ENCODE peak calls at places on chromosome 14, in five cellular contexts. D is GM12878, C is HepG2, Q is K562, T is H1. U is an unnamed sample.

GRCh38 chr14:105894978-105895881 is 368.8 kb downstream of the TMEM121 start:
- DNase-seq in D (no peak), Q (peak; percentile 1), T (no peak), C (no peak), U (no peak)

GRCh38 chr14:101716956-101717662 is 44.4 kb upstream of the PPP2R5C start:
- DNase-seq in Q (no peak), C (no peak), T (no peak), D (no peak), U (no peak)

GRCh38 chr14:28695109-28695508 is 71.5 kb upstream of the FOXG1 start:
- DNase-seq in C (no peak), D (no peak), T (no peak), Q (no peak), U (no peak)

GRCh38 chr14:59582161-59582560 is 5.5 kb upstream of the CCDC175 start:
- DNase-seq in T (no peak), C (no peak), Q (no peak), D (no peak), U (no peak)

GRCh38 chr14:70882771-70883492 is 24.3 kb upstream of the PCNX1 start:
- DNase-seq in C (no peak), Q (no peak), T (no peak), D (peak; percentile 54), U (no peak)

GRCh38 chr14:105173901-105174894 is 5.6 kb upstream of the JAG2 start:
- DNase-seq in C (no peak), D (no peak), T (no peak), Q (no peak), U (no peak)

GRCh38 chr14:81517798-81518398 is 15.8 kb downstream of the SEL1L start:
- DNase-seq in Q (no peak), C (peak; percentile 66), D (no peak), T (no peak), U (no peak)

GRCh38 chr14:75653563-75653962 is 7.1 kb downstream of the ERG28 start:
- DNase-seq in C (no peak), D (no peak), Q (no peak), T (no peak), U (no peak)

GRCh38 chr14:21109377-21110260 is 8.8 kb downstream of the TMEM253 start:
- DNase-seq in C (peak; percentile 79), T (no peak), D (peak; percentile 57), Q (no peak), U (no peak)

GRCh38 chr14:44988694-44989093 is 26.7 kb downstream of the TOGARAM1 start:
- DNase-seq in T (no peak), Q (no peak), D (no peak), C (no peak), U (no peak)

GRCh38 chr14:67436006-67436866 is 24.3 kb upstream of the PLEK2 start:
- DNase-seq in C (peak; percentile 16), T (no peak), Q (peak; percentile 27), D (no peak), U (no peak)

GRCh38 chr14:76955575-76956252 is 72.8 kb downstream of the IRF2BPL start:
- DNase-seq in C (peak; percentile 59), D (peak; percentile 66), Q (no peak), T (no peak), U (no peak)

GRCh38 chr14:34461334-34462131 is 507 bp downstream of the SPTSSA start:
- DNase-seq in C (peak; percentile 89), D (no peak), T (no peak), Q (peak; percentile 59), U (peak; percentile 13)

GRCh38 chr14:102206901-102207300 is 67.2 kb downstream of the WDR20 start:
- DNase-seq in D (no peak), Q (no peak), T (no peak), C (no peak), U (no peak)

GRCh38 chr14:53047302-53047701 is 96.5 kb upstream of the FERMT2 start:
- DNase-seq in D (no peak), T (no peak), C (no peak), Q (no peak), U (no peak)

GRCh38 chr14:94380225-94381148 is 7.9 kb downstream of the SERPINA1 start:
- DNase-seq in Q (no peak), D (no peak), T (no peak), C (no peak), U (no peak)

GRCh38 chr14:93234798-93235197 is 27.7 kb downstream of the UBR7 start:
- DNase-seq in T (no peak), Q (no peak), D (no peak), C (no peak), U (no peak)

GRCh38 chr14:79661762-79662161 is 549.5 kb downstream of the DIO2 start:
- DNase-seq in T (no peak), D (no peak), C (no peak), Q (no peak), U (no peak)
- TF ChIP-seq SRF in T (no peak), D (no peak), C (no peak), Q (no peak), U (no peak)

DNA sequence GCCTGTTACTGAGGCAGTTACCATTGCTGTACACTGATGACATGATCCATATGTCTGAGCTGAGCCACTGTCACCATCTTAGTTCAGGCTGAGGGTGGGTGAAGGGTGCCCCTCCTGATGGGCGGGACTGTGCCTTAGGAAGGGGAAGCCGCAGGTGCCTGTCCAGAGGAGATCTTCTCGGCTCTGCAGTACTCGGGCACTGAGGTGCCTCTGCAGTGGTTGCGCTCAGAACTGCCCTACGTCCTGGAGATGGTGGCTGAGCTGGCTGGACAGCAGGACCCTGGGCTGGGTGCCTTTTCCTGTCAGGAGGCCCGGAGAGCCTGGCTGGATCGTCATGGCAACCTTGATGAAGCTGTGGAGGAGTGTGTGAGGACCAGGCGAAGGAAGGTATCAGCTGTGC is 3.7 kb downstream of the RNF31 start:
- DNase-seq in Q (no peak), D (no peak), T (no peak), C (no peak), U (no peak)
- TF ChIP-seq JUND in Q (no peak), D (no peak), T (no peak), C (no peak), U (no peak)

GRCh38 chr14:68584786-68585185 is 208.1 kb downstream of the ZFP36L1 start:
- DNase-seq in D (no peak), C (no peak), Q (no peak), T (no peak), U (no peak)
- H2AFZ ChIP-seq in D (no peak overlapping the region), C (no peak overlapping the region), Q (no peak overlapping the region), T (no peak overlapping the region), U (no peak overlapping the region)

GRCh38 chr14:22180045-22180444 is 409.0 kb downstream of the DAD1 start:
- DNase-seq in C (no peak), D (no peak), Q (no peak), T (no peak), U (no peak)

GRCh38 chr14:22178330-22178981 is 410.6 kb downstream of the DAD1 start:
- DNase-seq in D (no peak), C (no peak), T (no peak), Q (no peak), U (no peak)

GRCh38 chr14:22177870-22178269 is 411.2 kb downstream of the DAD1 start:
- DNase-seq in T (no peak), C (no peak), Q (no peak), D (no peak), U (no peak)

GRCh38 chr14:22176930-22177329 is 412.1 kb downstream of the DAD1 start:
- DNase-seq in T (no peak), C (no peak), D (no peak), Q (no peak), U (no peak)

GRCh38 chr14:22179190-22179589 is 409.8 kb downstream of the DAD1 start:
- DNase-seq in C (no peak), Q (no peak), D (no peak), T (no peak), U (no peak)
- TF ChIP-seq SRF in C (no peak), Q (no peak), D (no peak), T (no peak), U (no peak)

GRCh38 chr14:32203928-32204357 is 874 bp upstream of the RNU6-8 start:
- DNase-seq in Q (no peak), D (no peak), C (peak; percentile 31), T (no peak), U (no peak)
- TF ChIP-seq JUND in Q (no peak), D (no peak), C (no peak), T (no peak), U (no peak)

GRCh38 chr14:78170203-78170602 is at the start of gene NRXN3:
- DNase-seq in D (no peak), Q (no peak), T (peak; percentile 56), C (no peak), U (no peak)
- H2AFZ ChIP-seq in D (no peak within 1 kb of the TSS), Q (no peak within 1 kb of the TSS), T (peak within 1 kb of the TSS; percentile 83), C (no peak within 1 kb of the TSS), U (no peak within 1 kb of the TSS)

DNA sequence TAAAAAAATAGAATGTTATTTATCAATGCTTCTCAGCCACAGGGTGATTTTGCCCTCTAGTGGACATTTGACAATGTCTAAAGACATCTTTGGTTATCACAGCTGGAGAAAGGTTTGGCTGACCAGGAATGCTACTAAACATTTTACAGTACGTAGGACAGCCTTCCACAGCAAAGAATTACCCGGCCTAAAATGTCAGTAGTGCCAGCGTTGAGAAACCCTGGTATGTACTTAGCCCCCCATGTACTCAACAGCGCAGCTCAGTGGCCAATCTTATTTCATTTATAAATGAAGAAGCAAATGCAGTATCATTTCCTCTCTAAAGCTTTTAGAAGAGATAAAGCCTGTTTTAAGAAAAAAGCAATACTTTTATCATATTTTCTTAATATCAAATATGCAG is 5.8 kb downstream of the MARK3 start:
- DNase-seq in T (no peak), Q (no peak), D (no peak), C (peak; percentile 44), U (peak; percentile 48)
- TF ChIP-seq SRF in T (no peak), Q (no peak), D (no peak), C (no peak), U (no peak)

GRCh38 chr14:97368900-97369564 is 571.9 kb downstream of the VRK1 start:
- DNase-seq in T (no peak), C (no peak), D (no peak), Q (no peak), U (no peak)
- TF ChIP-seq JUND in T (no peak), C (no peak), D (no peak), Q (no peak), U (no peak)

GRCh38 chr14:49995162-49995561 is 102.3 kb downstream of the ARF6 start:
- DNase-seq in T (no peak), D (no peak), Q (no peak), C (no peak), U (no peak)
- H2AFZ ChIP-seq in T (peak overlapping the region; percentile 23), D (no peak overlapping the region), Q (peak overlapping the region; percentile 40), C (no peak overlapping the region), U (no peak overlapping the region)